ENCODE peak calls at places on chromosome 12, in eight cellular contexts. Z is A549, T is Peyer's patch, A is GM23338, P is caudate nucleus, E is uterus, V is ascending aorta, G is A673. D is an unnamed sample.

GRCh38 chr12:96810477-96810876 is 96.6 kb upstream of the NEDD1 start:
- DNase-seq in Z (peak), T (no peak), A (no peak), P (no peak), E (no peak), V (no peak), G (no peak), D (no peak)

GRCh38 chr12:14654842-14655241 is 41.6 kb downstream of the GUCY2C start:
- DNase-seq in Z (no peak), T (no peak), A (no peak), P (no peak), E (no peak), V (no peak), G (no peak), D (no peak)

GRCh38 chr12:109512608-109513007 is 35.2 kb downstream of the UBE3B start:
- DNase-seq in Z (no peak), T (no peak), A (no peak), P (no peak), E (no peak), V (no peak), G (no peak), D (no peak)

GRCh38 chr12:48861111-48861510 is 4.6 kb downstream of the RND1 start:
- DNase-seq in Z (no peak), T (no peak), A (no peak), P (no peak), E (no peak), V (no peak), G (no peak), D (no peak)

GRCh38 chr12:54215990-54216579 is 27.3 kb upstream of the SMUG1 start:
- DNase-seq in Z (peak), T (peak), A (peak), P (no peak), E (no peak), V (no peak), G (no peak), D (no peak)

GRCh38 chr12:106282457-106283097 is 20.0 kb upstream of the TCP11L2 start:
- DNase-seq in Z (peak), T (peak), A (peak), P (no peak), E (peak), V (no peak), G (peak), D (no peak)

GRCh38 chr12:57887631-57888406 is 41.3 kb upstream of the CTDSP2 start:
- DNase-seq in Z (no peak), T (no peak), A (peak), P (peak), E (peak), V (no peak), G (no peak), D (no peak)

GRCh38 chr12:13165578-13166120 is 30.9 kb upstream of the EMP1 start:
- DNase-seq in Z (peak), T (peak), A (no peak), P (peak), E (peak), V (peak), G (no peak), D (peak)

GRCh38 chr12:114668151-114668891 is 15.7 kb downstream of the TBX3 start:
- DNase-seq in Z (peak), T (no peak), A (peak), P (peak), E (peak), V (no peak), G (peak), D (peak)

GRCh38 chr12:88556213-88556612 is 24.1 kb downstream of the KITLG start:
- DNase-seq in Z (no peak), T (no peak), A (no peak), P (no peak), E (no peak), V (no peak), G (no peak), D (no peak)

GRCh38 chr12:105481906-105482305 is 151.4 kb downstream of the C12orf75 start:
- DNase-seq in Z (no peak), T (no peak), A (no peak), P (no peak), E (no peak), V (no peak), G (no peak), D (no peak)

GRCh38 chr12:44157359-44157758 is 321.5 kb downstream of the TMEM117 start:
- DNase-seq in Z (no peak), T (no peak), A (no peak), P (no peak), E (no peak), V (no peak), G (no peak), D (no peak)

GRCh38 chr12:43210437-43211197 is 341.4 kb downstream of the ADAMTS20 start:
- DNase-seq in Z (no peak), T (no peak), A (no peak), P (no peak), E (peak), V (no peak), G (no peak), D (no peak)

GRCh38 chr12:89414851-89415250 is 62.5 kb upstream of the DUSP6 start:
- DNase-seq in Z (no peak), T (no peak), A (peak), P (no peak), E (no peak), V (no peak), G (peak), D (no peak)

GRCh38 chr12:8957561-8957960 is 8.1 kb upstream of the M6PR start:
- DNase-seq in Z (no peak), T (no peak), A (no peak), P (no peak), E (no peak), V (no peak), G (no peak), D (no peak)

GRCh38 chr12:6211421-6211869 is 11.2 kb downstream of the CD9 start:
- DNase-seq in Z (no peak), T (no peak), A (no peak), P (no peak), E (no peak), V (no peak), G (no peak), D (no peak)

GRCh38 chr12:110171636-110172035 is 47.5 kb downstream of the IFT81 start:
- DNase-seq in Z (no peak), T (no peak), A (no peak), P (no peak), E (no peak), V (no peak), G (no peak), D (no peak)

GRCh38 chr12:132604108-132605054 is 6.0 kb downstream of the LRCOL1 start:
- DNase-seq in Z (no peak), T (no peak), A (no peak), P (no peak), E (no peak), V (no peak), G (no peak), D (no peak)

GRCh38 chr12:44076892-44077291 is 241.0 kb downstream of the TMEM117 start:
- DNase-seq in Z (no peak), T (no peak), A (no peak), P (no peak), E (no peak), V (no peak), G (peak), D (no peak)

GRCh38 chr12:772056-772697 is 19.8 kb downstream of the WNK1 start:
- DNase-seq in Z (no peak), T (no peak), A (no peak), P (no peak), E (no peak), V (no peak), G (no peak), D (no peak)

GRCh38 chr12:71138011-71138410 is 19.8 kb downstream of the TSPAN8 start:
- DNase-seq in Z (no peak), T (no peak), A (peak), P (no peak), E (no peak), V (no peak), G (no peak), D (no peak)

GRCh38 chr12:74365178-74365964 is 172.3 kb upstream of the ATXN7L3B start:
- DNase-seq in Z (peak), T (no peak), A (peak), P (no peak), E (no peak), V (no peak), G (peak), D (no peak)

GRCh38 chr12:6038160-6038559 is 86.3 kb downstream of the VWF start:
- DNase-seq in Z (peak), T (no peak), A (peak), P (no peak), E (no peak), V (no peak), G (peak), D (peak)

GRCh38 chr12:49019435-49020317 is 1.1 kb upstream of the PRKAG1 start:
- DNase-seq in Z (peak), T (peak), A (peak), P (no peak), E (peak), V (no peak), G (peak), D (no peak)

GRCh38 chr12:68794653-68795253 is 13.2 kb upstream of the MDM2 start:
- DNase-seq in Z (no peak), T (no peak), A (no peak), P (no peak), E (no peak), V (no peak), G (no peak), D (no peak)

GRCh38 chr12:11743748-11744147 is 94.3 kb downstream of the ETV6 start:
- DNase-seq in Z (no peak), T (no peak), A (peak), P (no peak), E (no peak), V (no peak), G (no peak), D (no peak)

GRCh38 chr12:64679487-64679983 is 69.2 kb downstream of the RASSF3 start:
- DNase-seq in Z (peak), T (peak), A (no peak), P (no peak), E (peak), V (peak), G (peak), D (peak)

GRCh38 chr12:116818341-116818856 is 62.8 kb downstream of the HRK start:
- DNase-seq in Z (no peak), T (peak), A (no peak), P (no peak), E (peak), V (no peak), G (peak), D (no peak)

GRCh38 chr12:109670647-109671046 is 43.0 kb upstream of the FAM222A start:
- DNase-seq in Z (no peak), T (no peak), A (peak), P (no peak), E (no peak), V (no peak), G (no peak), D (no peak)

GRCh38 chr12:54277823-54278276 is 2.1 kb downstream of the CBX5 start:
- DNase-seq in Z (no peak), T (no peak), A (no peak), P (no peak), E (no peak), V (no peak), G (no peak), D (no peak)

GRCh38 chr12:126030573-126030972 is 965.3 kb downstream of the AACS start:
- DNase-seq in Z (no peak), T (no peak), A (no peak), P (no peak), E (no peak), V (no peak), G (no peak), D (no peak)

GRCh38 chr12:126038434-126038833 is 973.2 kb downstream of the AACS start:
- DNase-seq in Z (no peak), T (no peak), A (no peak), P (no peak), E (no peak), V (no peak), G (no peak), D (no peak)

GRCh38 chr12:126033746-126034145 is 968.5 kb downstream of the AACS start:
- DNase-seq in Z (peak), T (no peak), A (peak), P (no peak), E (no peak), V (no peak), G (no peak), D (no peak)

GRCh38 chr12:126040307-126040706 is 975.1 kb downstream of the AACS start:
- DNase-seq in Z (no peak), T (no peak), A (no peak), P (no peak), E (no peak), V (no peak), G (no peak), D (no peak)

GRCh38 chr12:126036348-126036747 is 971.1 kb downstream of the AACS start:
- DNase-seq in Z (no peak), T (no peak), A (no peak), P (no peak), E (no peak), V (no peak), G (no peak), D (no peak)
- H3K27ac ChIP-seq in Z (no peak), T (no peak), A (no peak), P (no peak), E (no peak), V (no peak), G (no peak), D (no peak)

GRCh38 chr12:47801170-47801903 is 18.4 kb downstream of the HDAC7 start:
- DNase-seq in Z (no peak), T (no peak), A (no peak), P (no peak), E (no peak), V (no peak), G (no peak), D (no peak)

GRCh38 chr12:47803196-47803875 is 16.4 kb downstream of the HDAC7 start:
- DNase-seq in Z (no peak), T (peak), A (no peak), P (no peak), E (no peak), V (no peak), G (no peak), D (no peak)

GRCh38 chr12:47801904-47802246 is 17.8 kb downstream of the HDAC7 start:
- DNase-seq in Z (no peak), T (no peak), A (no peak), P (no peak), E (no peak), V (no peak), G (no peak), D (no peak)

GRCh38 chr12:47800582-47800981 is 19.1 kb downstream of the HDAC7 start:
- DNase-seq in Z (no peak), T (no peak), A (no peak), P (no peak), E (no peak), V (no peak), G (no peak), D (no peak)

GRCh38 chr12:47802312-47802711 is 17.4 kb downstream of the HDAC7 start:
- DNase-seq in Z (no peak), T (no peak), A (peak), P (no peak), E (no peak), V (no peak), G (no peak), D (no peak)
- H3K27ac ChIP-seq in Z (no peak), T (peak), A (no peak), P (peak), E (peak), V (peak), G (no peak), D (no peak)

DNA sequence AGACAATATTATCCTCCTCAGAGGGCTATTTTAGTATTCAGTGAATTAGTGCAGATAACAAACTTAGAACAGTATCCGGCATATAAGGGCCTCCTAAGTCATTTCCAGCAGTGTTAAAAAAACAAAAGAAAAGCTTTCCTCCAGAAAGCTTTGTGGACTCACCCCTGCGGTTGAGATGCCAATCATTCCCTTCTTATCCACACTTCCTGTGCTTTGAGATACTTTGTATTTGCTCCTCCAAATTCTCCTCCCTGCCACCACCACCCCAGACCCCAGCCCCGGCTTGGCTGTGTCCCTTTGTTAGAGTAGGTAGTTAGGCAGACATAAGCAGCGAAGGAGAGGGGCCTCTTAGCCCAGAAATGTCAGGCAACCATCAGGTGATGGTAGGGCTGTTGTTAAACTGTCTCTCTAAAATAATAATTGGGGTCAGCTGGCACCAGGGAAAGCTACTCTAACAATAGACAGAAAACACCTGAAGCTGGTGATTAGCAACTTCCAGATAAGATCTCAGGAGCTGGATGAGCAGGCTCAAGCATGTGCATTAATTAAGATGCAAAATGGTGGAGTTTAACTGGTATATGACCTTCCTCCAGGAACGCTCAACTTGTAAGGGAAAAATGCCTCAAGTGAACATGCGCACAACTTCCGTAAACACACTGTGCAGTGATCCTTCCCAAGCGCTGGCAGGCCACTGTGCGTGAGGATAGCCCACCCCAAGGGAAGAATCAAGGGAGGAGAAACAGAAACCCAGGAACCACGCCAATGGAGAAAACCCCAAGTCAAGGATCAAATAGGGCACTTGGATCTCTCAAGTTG is 152.1 kb upstream of the EEA1 start:
- DNase-seq in Z (no peak), T (no peak), A (peak), P (no peak), E (no peak), V (no peak), G (peak), D (no peak)
- H3K27ac ChIP-seq in Z (no peak), T (no peak), A (peak), P (no peak), E (no peak), V (peak), G (no peak), D (peak)

DNA sequence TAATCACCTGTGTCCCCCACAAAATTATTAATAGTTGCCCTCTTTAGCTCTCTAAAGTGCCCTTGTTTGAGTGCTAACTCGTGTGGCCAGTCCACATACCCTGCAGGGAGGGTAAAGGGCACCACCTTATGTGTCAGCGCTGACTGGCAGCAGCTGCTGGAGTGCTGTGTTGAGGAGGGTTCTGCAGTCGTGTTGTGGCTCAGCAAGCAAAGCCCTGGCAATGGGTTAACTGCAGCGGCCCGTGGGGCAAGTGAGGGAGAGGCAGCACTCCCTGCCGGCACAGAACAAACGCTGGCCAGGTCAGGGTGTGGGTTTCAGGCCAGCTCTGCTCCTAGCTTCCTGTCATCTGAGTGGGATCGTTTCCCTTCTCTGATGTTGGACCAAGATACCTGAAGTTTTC is 369.8 kb downstream of the CACNA1C start:
- DNase-seq in Z (no peak), T (no peak), A (no peak), P (no peak), E (no peak), V (no peak), G (no peak), D (no peak)
- H3K27ac ChIP-seq in Z (no peak), T (no peak), A (no peak), P (no peak), E (peak), V (peak), G (no peak), D (no peak)

DNA sequence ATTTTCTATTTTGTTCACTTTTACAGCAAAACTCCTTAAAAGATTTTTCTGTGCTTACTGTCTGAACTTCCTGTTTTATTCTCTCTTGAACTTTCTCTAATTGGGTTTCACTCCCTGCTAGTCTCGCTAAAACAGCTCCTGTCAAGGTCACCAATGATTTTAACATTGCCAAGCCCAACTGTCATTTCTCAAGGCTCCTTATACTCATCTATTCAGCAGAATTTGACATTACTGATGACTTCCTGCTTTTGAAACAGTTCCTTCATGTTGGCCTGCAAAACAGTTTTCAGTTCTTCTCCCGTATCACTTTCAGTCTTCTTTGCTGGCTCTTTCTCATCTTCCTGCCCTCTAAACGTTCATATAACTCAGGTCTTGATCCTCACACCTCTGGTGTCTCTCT is 268.5 kb upstream of the USP15 start:
- DNase-seq in Z (no peak), T (no peak), A (no peak), P (no peak), E (no peak), V (no peak), G (no peak), D (no peak)
- H3K27ac ChIP-seq in Z (no peak), T (no peak), A (no peak), P (no peak), E (no peak), V (no peak), G (peak), D (no peak)

GRCh38 chr12:120688527-120689071 is 1.6 kb downstream of the MLEC start:
- DNase-seq in Z (no peak), T (no peak), A (no peak), P (no peak), E (no peak), V (no peak), G (no peak), D (no peak)
- H3K27ac ChIP-seq in Z (no peak), T (peak), A (peak), P (no peak), E (peak), V (no peak), G (peak), D (no peak)

GRCh38 chr12:124428792-124429281 is 133.9 kb downstream of the RFLNA start:
- DNase-seq in Z (no peak), T (no peak), A (no peak), P (no peak), E (no peak), V (no peak), G (no peak), D (no peak)
- H3K27ac ChIP-seq in Z (no peak), T (peak), A (no peak), P (no peak), E (peak), V (no peak), G (no peak), D (no peak)

GRCh38 chr12:27531916-27532315 is 7.9 kb downstream of the PPFIBP1 start:
- DNase-seq in Z (no peak), T (no peak), A (no peak), P (no peak), E (no peak), V (no peak), G (no peak), D (no peak)
- H3K27ac ChIP-seq in Z (no peak), T (no peak), A (no peak), P (no peak), E (no peak), V (peak), G (no peak), D (no peak)

DNA sequence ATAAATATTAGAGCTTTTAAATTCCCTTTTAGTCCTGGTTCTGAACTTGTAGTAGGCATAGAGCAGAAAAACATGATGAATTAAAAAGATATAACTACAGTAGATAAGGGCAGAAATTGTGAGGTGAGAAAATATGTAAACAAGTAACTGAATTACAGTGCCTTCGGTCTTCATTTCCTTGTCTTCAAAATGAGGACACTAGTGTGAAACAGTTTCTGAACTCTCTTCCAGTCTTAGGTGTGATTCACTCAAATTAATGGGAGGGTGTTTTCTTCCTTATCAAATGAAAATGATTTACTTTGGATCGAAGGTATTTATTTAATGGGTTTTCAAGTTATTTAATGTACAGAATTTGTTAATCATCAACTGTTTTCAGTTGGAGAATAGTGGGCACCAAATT is 1.5 kb downstream of the FGD4 start:
- DNase-seq in Z (no peak), T (no peak), A (no peak), P (no peak), E (no peak), V (no peak), G (no peak), D (no peak)
- H3K27ac ChIP-seq in Z (no peak), T (peak), A (peak), P (no peak), E (no peak), V (no peak), G (no peak), D (peak)

D was measured in epithelial cell of prostate.